ENCODE peak calls at places on chromosome 20, in six cellular contexts. E is esophagus squamous epithelium; M is naive thymus-derived CD4-positive, alpha-beta T cell; B is stomach; L is psoas muscle; Q is Panc1. D is an unnamed sample. For H3K9me3, the result is how much of the 10 kb centered on the place peaks cover.

GRCh38 chr20:8627386-8628030 is 441.4 kb upstream of the PLCB4 start:
- DNase-seq in E (no peak), M (no peak), B (no peak), L (no peak), Q (no peak), D (no peak)

GRCh38 chr20:25277051-25277801 is 29.3 kb downstream of the PYGB start:
- DNase-seq in E (no peak), M (no peak), B (peak), L (peak), Q (no peak), D (no peak)

GRCh38 chr20:58645277-58645968 is 5.7 kb upstream of the STX16 start:
- DNase-seq in E (no peak), M (no peak), B (no peak), L (no peak), Q (no peak), D (peak)

GRCh38 chr20:44355503-44356352 is at the start of gene HNF4A:
- DNase-seq in E (no peak), M (no peak), B (peak), L (no peak), Q (no peak), D (no peak)

GRCh38 chr20:40658509-40658908 is 30.5 kb downstream of the MAFB start:
- DNase-seq in E (no peak), M (no peak), B (no peak), L (no peak), Q (no peak), D (no peak)

GRCh38 chr20:44851545-44851944 is 34.0 kb upstream of the YWHAB start:
- DNase-seq in E (no peak), M (no peak), B (no peak), L (no peak), Q (no peak), D (no peak)

GRCh38 chr20:35968930-35969329 is 540 bp downstream of the CNBD2 start:
- DNase-seq in E (no peak), M (no peak), B (no peak), L (no peak), Q (no peak), D (peak)

GRCh38 chr20:62370115-62370806 is 3.1 kb upstream of the LAMA5 start:
- DNase-seq in E (no peak), M (no peak), B (peak), L (no peak), Q (no peak), D (peak)

GRCh38 chr20:47544240-47544639 is 42.6 kb downstream of the NCOA3 start:
- DNase-seq in E (no peak), M (no peak), B (no peak), L (no peak), Q (no peak), D (no peak)

GRCh38 chr20:62732766-62733165 is 24.1 kb downstream of the NTSR1 start:
- DNase-seq in E (no peak), M (no peak), B (no peak), L (peak), Q (no peak), D (no peak)

GRCh38 chr20:36796117-36796516 is 22.6 kb upstream of the DSN1 start:
- DNase-seq in E (no peak), M (no peak), B (no peak), L (no peak), Q (no peak), D (no peak)

GRCh38 chr20:1144401-1145172 is 26.2 kb downstream of the PSMF1 start:
- DNase-seq in E (no peak), M (no peak), B (no peak), L (no peak), Q (no peak), D (no peak)

GRCh38 chr20:50929299-50930138 is 1.7 kb downstream of the ADNP start:
- DNase-seq in E (peak), M (peak), B (peak), L (peak), Q (peak), D (peak)

GRCh38 chr20:24100370-24101011 is 111.9 kb upstream of the GGTLC1 start:
- DNase-seq in E (no peak), M (peak), B (peak), L (no peak), Q (peak), D (peak)

GRCh38 chr20:34222208-34222607 is 19.0 kb upstream of the ASIP start:
- DNase-seq in E (no peak), M (no peak), B (no peak), L (no peak), Q (no peak), D (no peak)

GRCh38 chr20:4041748-4042411 is 26.5 kb upstream of the RNF24 start:
- DNase-seq in E (no peak), M (no peak), B (peak), L (no peak), Q (no peak), D (peak)

GRCh38 chr20:4045082-4045481 is 29.7 kb upstream of the RNF24 start:
- DNase-seq in E (no peak), M (no peak), B (no peak), L (no peak), Q (no peak), D (no peak)

GRCh38 chr20:4043329-4043728 is 28.0 kb upstream of the RNF24 start:
- DNase-seq in E (no peak), M (no peak), B (no peak), L (no peak), Q (no peak), D (no peak)

GRCh38 chr20:4045741-4046140 is 30.4 kb upstream of the RNF24 start:
- DNase-seq in E (no peak), M (no peak), B (no peak), L (no peak), Q (no peak), D (peak)

DNA sequence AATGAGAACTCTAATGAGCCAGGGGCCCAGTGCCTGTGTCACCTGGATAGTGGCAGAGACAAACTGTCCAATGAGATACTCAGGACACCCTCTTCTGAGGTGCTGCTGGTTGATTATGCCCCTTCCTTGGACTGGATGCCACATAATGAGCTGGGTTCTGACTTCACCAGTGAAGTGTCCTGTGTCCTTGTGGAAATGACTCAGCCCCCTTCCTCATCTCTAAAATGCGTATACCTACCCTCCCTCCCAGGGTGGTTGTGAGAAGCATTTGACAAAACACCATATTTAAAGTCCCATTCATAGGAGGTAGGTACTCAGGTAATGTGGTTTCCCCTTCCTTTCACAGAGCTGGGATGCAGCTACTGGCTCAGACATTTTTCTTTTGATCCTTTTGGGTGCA is 28.4 kb upstream of the RNF24 start:
- DNase-seq in E (no peak), M (no peak), B (no peak), L (no peak), Q (no peak), D (no peak)
- H3K9me3 ChIP-seq in E (under half), M (under half), B (under half), L (under half), Q (under half), D (under half)

GRCh38 chr20:59669451-59669850 is 65.1 kb downstream of the PHACTR3 start:
- DNase-seq in E (no peak), M (no peak), B (no peak), L (no peak), Q (no peak), D (no peak)
- H3K9me3 ChIP-seq in E (under half), M (under half), B (under half), L (under half), Q (under half), D (under half)

GRCh38 chr20:49293122-49293521 is 15.3 kb upstream of the ZNFX1 start:
- DNase-seq in E (no peak), M (no peak), B (no peak), L (no peak), Q (no peak), D (no peak)

GRCh38 chr20:49292010-49292409 is 14.2 kb upstream of the ZNFX1 start:
- DNase-seq in E (no peak), M (no peak), B (no peak), L (no peak), Q (no peak), D (no peak)

GRCh38 chr20:49288784-49289696 is 11.2 kb upstream of the ZNFX1 start:
- DNase-seq in E (no peak), M (no peak), B (no peak), L (no peak), Q (no peak), D (peak)

GRCh38 chr20:49290608-49291191 is 12.8 kb upstream of the ZNFX1 start:
- DNase-seq in E (no peak), M (no peak), B (no peak), L (no peak), Q (no peak), D (no peak)

GRCh38 chr20:49291200-49291599 is 13.3 kb upstream of the ZNFX1 start:
- DNase-seq in E (no peak), M (no peak), B (no peak), L (no peak), Q (no peak), D (no peak)
- H3K9me3 ChIP-seq in E (under half), M (under half), B (under half), L (under half), Q (under half), D (under half)

GRCh38 chr20:10610266-10610665 is 63.5 kb downstream of the JAG1 start:
- DNase-seq in E (no peak), M (no peak), B (no peak), L (no peak), Q (no peak), D (no peak)

GRCh38 chr20:10609276-10609675 is 64.5 kb downstream of the JAG1 start:
- DNase-seq in E (no peak), M (no peak), B (no peak), L (peak), Q (no peak), D (no peak)

GRCh38 chr20:10605547-10606195 is 68.1 kb downstream of the JAG1 start:
- DNase-seq in E (no peak), M (no peak), B (no peak), L (no peak), Q (no peak), D (no peak)

GRCh38 chr20:10611357-10611756 is 62.4 kb downstream of the JAG1 start:
- DNase-seq in E (no peak), M (no peak), B (no peak), L (peak), Q (no peak), D (no peak)

DNA sequence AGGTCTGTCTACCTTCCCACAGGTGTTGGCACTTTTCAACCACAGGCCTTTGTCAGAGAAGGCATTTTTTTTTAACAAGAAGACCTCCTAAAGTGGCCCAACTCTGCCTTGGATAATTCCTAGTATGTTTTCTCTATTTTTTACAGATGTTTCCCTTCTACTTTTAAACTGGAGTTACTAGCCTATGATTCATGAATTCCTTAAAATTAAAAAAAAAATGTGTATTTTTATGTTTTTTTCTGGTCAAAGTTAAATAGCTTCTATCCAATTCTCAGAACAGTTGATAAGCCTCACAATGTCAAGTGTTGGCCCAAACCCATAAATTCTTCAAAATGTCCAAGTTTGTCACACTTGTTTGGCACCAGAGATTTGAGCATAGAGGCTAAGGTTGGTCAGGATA is 64.1 kb downstream of the JAG1 start:
- DNase-seq in E (no peak), M (no peak), B (no peak), L (no peak), Q (no peak), D (no peak)
- H3K9me3 ChIP-seq in E (under half), M (under half), B (under half), L (under half), Q (under half), D (under half)

DNA sequence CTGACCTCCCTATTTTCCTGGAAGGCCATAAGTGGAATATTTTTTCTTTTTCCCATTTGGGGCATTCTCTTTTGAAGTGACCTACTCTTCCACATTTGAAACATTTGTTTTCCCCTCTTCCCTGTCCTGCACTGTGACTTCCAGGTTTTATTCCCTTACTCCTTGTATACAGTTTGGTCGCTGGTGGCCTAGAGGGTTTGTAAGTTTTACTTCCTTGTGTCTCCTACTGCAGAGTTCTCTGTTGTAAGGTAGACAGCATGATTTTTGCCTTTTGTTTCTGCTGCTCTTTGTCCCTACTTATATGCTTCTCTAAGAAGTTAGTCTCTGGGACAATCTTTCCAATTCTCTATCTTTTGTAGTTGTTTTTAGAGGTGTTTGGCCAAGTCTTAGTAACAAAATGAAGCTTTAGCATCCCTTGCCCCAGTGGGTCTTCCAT is 7.4 kb upstream of the ZNFX1 start:
- DNase-seq in E (no peak), M (no peak), B (no peak), L (no peak), Q (no peak), D (no peak)
- H3K9me3 ChIP-seq in E (under half), M (under half), B (under half), L (under half), Q (under half), D (half or more)